ENCODE peak calls at places on chromosomes 2 and 18, in eight cellular contexts. F is colonic mucosa, T is right atrium auricular region, J is upper lobe of right lung, B is body of pancreas, U is GM23248, D is fibroblast of lung, G is mesenchymal stem cell. L is an unnamed sample.

GRCh38 chr18:62576858-62577512 is 54.2 kb downstream of the ZCCHC2 start:
- DNase-seq in F (no peak), T (no peak), J (no peak), B (no peak), U (no peak), D (no peak), G (no peak), L (no peak)

GRCh38 chr2:9720352-9721093 is 89.7 kb upstream of the YWHAQ start:
- DNase-seq in F (no peak), T (no peak), J (no peak), B (no peak), U (no peak), D (no peak), G (no peak), L (no peak)

GRCh38 chr2:195647302-195647701 is 9.7 kb upstream of the SLC39A10 start:
- DNase-seq in F (no peak), T (no peak), J (no peak), B (no peak), U (no peak), D (no peak), G (no peak), L (no peak)

GRCh38 chr2:196718796-196719564 is 79.5 kb downstream of the CCDC150 start:
- DNase-seq in F (no peak), T (peak), J (no peak), B (peak), U (peak), D (peak), G (peak), L (no peak)

GRCh38 chr18:11989174-11989573 is 7.9 kb downstream of the IMPA2 start:
- DNase-seq in F (peak), T (no peak), J (no peak), B (no peak), U (no peak), D (no peak), G (no peak), L (no peak)

GRCh38 chr2:154067124-154067523 is 195.4 kb downstream of the GALNT13 start:
- DNase-seq in F (no peak), T (no peak), J (no peak), B (no peak), U (no peak), D (no peak), G (no peak), L (no peak)

GRCh38 chr2:23497063-23497462 is 112.1 kb downstream of the KLHL29 start:
- DNase-seq in F (no peak), T (no peak), J (no peak), B (no peak), U (peak), D (peak), G (no peak), L (no peak)

GRCh38 chr18:74476154-74476553 is 19.0 kb upstream of the DIPK1C start:
- DNase-seq in F (no peak), T (no peak), J (no peak), B (no peak), U (peak), D (peak), G (peak), L (peak)

GRCh38 chr2:45458909-45459563 is 152.0 kb downstream of the SRBD1 start:
- DNase-seq in F (peak), T (peak), J (no peak), B (peak), U (peak), D (peak), G (peak), L (no peak)

GRCh38 chr2:135843671-135844070 is 6.7 kb upstream of the LCT start:
- DNase-seq in F (no peak), T (peak), J (no peak), B (no peak), U (peak), D (no peak), G (peak), L (no peak)

GRCh38 chr2:147659051-147659450 is 185.8 kb upstream of the ACVR2A start:
- DNase-seq in F (no peak), T (no peak), J (no peak), B (no peak), U (peak), D (peak), G (peak), L (no peak)

GRCh38 chr2:212595036-212595654 is 56.5 kb upstream of the ERBB4 start:
- DNase-seq in F (no peak), T (no peak), J (no peak), B (no peak), U (peak), D (peak), G (peak), L (no peak)

GRCh38 chr2:99275882-99276281 is 20.4 kb upstream of the LYG2 start:
- DNase-seq in F (no peak), T (no peak), J (no peak), B (no peak), U (no peak), D (no peak), G (no peak), L (no peak)

GRCh38 chr2:118851650-118852049 is 4.2 kb upstream of the EN1 start:
- DNase-seq in F (no peak), T (no peak), J (no peak), B (no peak), U (no peak), D (no peak), G (no peak), L (no peak)

GRCh38 chr2:19643117-19643518 is 258.7 kb downstream of the TTC32 start:
- DNase-seq in F (no peak), T (no peak), J (no peak), B (no peak), U (no peak), D (peak), G (peak), L (no peak)

GRCh38 chr2:39481611-39482010 is 44.5 kb upstream of the MAP4K3 start:
- DNase-seq in F (no peak), T (no peak), J (no peak), B (no peak), U (peak), D (peak), G (peak), L (no peak)

GRCh38 chr2:168365094-168365621 is 90.9 kb upstream of the CERS6 start:
- DNase-seq in F (no peak), T (no peak), J (no peak), B (no peak), U (no peak), D (peak), G (no peak), L (no peak)

GRCh38 chr2:213792045-213792444 is 507.8 kb downstream of the SPAG16 start:
- DNase-seq in F (no peak), T (no peak), J (no peak), B (no peak), U (no peak), D (no peak), G (no peak), L (no peak)

GRCh38 chr2:190759749-190760213 is 110.9 kb downstream of the NAB1 start:
- DNase-seq in F (no peak), T (no peak), J (no peak), B (no peak), U (peak), D (peak), G (peak), L (no peak)

GRCh38 chr2:113157108-113157896 is 16.5 kb upstream of the PSD4 start:
- DNase-seq in F (peak), T (peak), J (peak), B (peak), U (peak), D (peak), G (no peak), L (no peak)

GRCh38 chr18:26482567-26482966 is 65.8 kb downstream of the KCTD1 start:
- DNase-seq in F (no peak), T (peak), J (no peak), B (no peak), U (no peak), D (no peak), G (no peak), L (no peak)

GRCh38 chr2:164514491-164514890 is 106.8 kb downstream of the GRB14 start:
- DNase-seq in F (no peak), T (no peak), J (no peak), B (no peak), U (peak), D (no peak), G (peak), L (no peak)

GRCh38 chr2:46377666-46378560 is 80.7 kb downstream of the EPAS1 start:
- DNase-seq in F (no peak), T (no peak), J (no peak), B (no peak), U (no peak), D (no peak), G (no peak), L (no peak)

GRCh38 chr2:119338826-119339561 is 27.6 kb downstream of the C2orf76 start:
- DNase-seq in F (peak), T (no peak), J (peak), B (no peak), U (no peak), D (no peak), G (no peak), L (no peak)

GRCh38 chr2:112880696-112881095 is 30.3 kb upstream of the IL37 start:
- DNase-seq in F (no peak), T (no peak), J (no peak), B (no peak), U (no peak), D (no peak), G (peak), L (no peak)

GRCh38 chr2:207768168-207768890 is 1.4 kb downstream of the FZD5 start:
- DNase-seq in F (peak), T (no peak), J (peak), B (peak), U (peak), D (peak), G (peak), L (no peak)

GRCh38 chr2:196101325-196101981 is 32.8 kb upstream of the DNAH7 start:
- DNase-seq in F (no peak), T (no peak), J (no peak), B (no peak), U (peak), D (peak), G (peak), L (no peak)

GRCh38 chr2:84424152-84424551 is 34.9 kb downstream of the SUCLG1 start:
- DNase-seq in F (no peak), T (no peak), J (no peak), B (no peak), U (peak), D (peak), G (peak), L (no peak)

DNA sequence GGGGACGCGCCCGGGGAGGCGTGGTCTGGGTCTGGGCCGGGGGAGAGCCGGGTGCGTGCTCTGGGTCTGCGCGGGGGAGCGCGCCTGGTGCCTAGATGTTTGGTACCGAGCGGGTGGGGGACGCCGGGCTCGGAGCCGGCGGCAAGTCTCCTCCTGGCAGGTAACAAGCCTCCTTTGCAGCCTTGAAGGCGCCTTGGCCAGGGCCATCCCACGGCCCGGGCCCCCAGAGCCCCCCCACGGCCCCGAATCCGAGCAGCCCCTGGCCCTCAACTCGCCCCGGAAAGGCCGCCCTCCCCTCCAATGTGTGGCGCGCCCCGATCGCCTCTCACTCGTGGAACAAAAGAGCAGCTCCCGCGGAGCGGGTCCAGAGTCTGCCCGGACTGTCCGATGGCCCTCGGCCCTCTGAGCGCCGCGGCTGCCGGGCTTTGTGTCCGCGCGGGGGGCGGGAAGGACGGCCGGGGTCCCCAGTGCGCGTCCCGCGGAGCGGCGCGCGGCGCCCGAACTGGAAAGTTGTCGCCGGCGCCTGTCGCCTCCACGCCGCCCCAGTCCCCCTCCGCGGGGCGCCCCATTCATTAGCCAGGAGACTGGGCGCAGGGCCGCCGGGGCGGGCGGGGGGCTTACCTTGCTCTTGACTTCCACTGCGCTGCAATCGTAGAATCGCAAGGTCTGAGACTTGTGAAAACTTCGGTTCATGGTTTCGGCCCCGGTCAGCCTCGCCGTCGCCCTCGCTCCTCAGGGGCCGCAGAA is 485 bp downstream of the PARD6G start:
- DNase-seq in F (no peak), T (peak), J (peak), B (peak), U (peak), D (peak), G (peak), L (no peak)
- H3K27ac ChIP-seq in F (no peak), T (peak), J (no peak), B (no peak), U (no peak), D (no peak), G (no peak), L (no peak)

GRCh38 chr18:21363411-21363810 is 121.4 kb downstream of the GREB1L start:
- DNase-seq in F (no peak), T (no peak), J (no peak), B (no peak), U (no peak), D (no peak), G (no peak), L (no peak)

GRCh38 chr18:21362921-21363320 is 120.9 kb downstream of the GREB1L start:
- DNase-seq in F (no peak), T (no peak), J (no peak), B (no peak), U (peak), D (no peak), G (no peak), L (no peak)

GRCh38 chr18:21364471-21364870 is 122.4 kb downstream of the GREB1L start:
- DNase-seq in F (no peak), T (no peak), J (no peak), B (no peak), U (no peak), D (no peak), G (no peak), L (no peak)

GRCh38 chr18:21359746-21360145 is 117.7 kb downstream of the GREB1L start:
- DNase-seq in F (no peak), T (no peak), J (no peak), B (no peak), U (peak), D (no peak), G (no peak), L (no peak)

DNA sequence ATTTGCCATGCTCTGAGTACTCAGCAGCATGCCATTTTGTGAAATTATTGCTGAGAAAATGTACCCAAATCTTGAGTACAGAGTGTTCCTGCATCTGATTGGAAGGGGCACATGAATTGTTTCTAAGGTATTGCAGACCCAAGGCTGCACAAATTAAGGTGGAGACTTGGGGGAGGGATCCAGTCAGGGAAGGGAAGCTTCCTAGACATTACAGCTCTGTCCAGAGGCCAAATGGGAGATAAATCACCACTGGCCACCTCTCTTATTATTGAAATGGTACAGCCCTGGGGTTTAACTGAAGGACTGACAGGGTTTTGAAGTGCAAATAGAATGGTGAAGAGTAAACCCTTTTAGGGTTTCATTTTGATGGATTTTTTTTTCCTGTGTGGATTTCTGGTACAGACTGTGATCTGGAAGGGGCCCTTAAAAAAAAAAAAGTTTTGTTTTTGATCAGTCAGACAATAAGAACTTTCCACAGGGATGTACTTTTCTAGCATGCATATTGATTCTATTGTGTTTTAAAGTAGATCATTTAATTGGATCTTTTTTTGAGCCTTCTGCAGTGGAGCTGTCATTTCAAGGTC is 119.4 kb downstream of the GREB1L start:
- DNase-seq in F (no peak), T (no peak), J (no peak), B (no peak), U (peak), D (no peak), G (no peak), L (no peak)
- H3K27ac ChIP-seq in F (no peak), T (no peak), J (no peak), B (no peak), U (no peak), D (no peak), G (no peak), L (no peak)

GRCh38 chr2:55761526-55761925 is 67.9 kb upstream of the PNPT1 start:
- DNase-seq in F (no peak), T (no peak), J (no peak), B (no peak), U (peak), D (peak), G (peak), L (no peak)
- H3K27ac ChIP-seq in F (no peak), T (no peak), J (peak), B (no peak), U (peak), D (no peak), G (no peak), L (no peak)

DNA sequence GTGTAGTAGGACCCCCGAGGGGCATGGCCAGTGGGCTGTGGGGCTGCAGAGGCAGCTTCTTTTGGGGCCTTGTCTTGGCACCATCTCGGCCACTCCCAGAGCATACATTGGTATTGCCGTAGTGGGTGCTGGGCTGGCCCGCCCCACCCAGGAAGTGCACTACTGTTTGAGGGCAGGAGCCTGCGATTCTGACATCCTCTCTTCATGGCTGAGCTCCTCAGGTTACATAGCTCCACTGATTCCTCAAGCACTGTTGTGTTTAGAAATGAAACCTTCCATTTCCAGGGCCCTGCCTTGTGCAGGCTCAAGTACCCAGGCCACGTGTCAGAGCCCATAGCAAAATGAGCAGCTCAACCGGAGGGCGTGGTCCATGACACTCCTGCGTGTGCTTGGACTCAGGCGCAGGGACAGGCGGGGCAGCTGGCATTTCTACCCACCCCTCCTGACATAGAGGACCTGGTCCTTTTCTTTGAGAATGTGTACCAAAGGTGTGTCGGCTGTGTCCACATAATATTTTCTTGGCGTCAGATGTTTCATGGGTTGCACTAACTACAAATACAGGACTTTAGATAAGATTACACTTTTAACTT is 67.9 kb downstream of the DGKD start:
- DNase-seq in F (peak), T (peak), J (peak), B (peak), U (no peak), D (no peak), G (no peak), L (no peak)
- H3K27ac ChIP-seq in F (peak), T (peak), J (peak), B (no peak), U (no peak), D (no peak), G (no peak), L (no peak)

DNA sequence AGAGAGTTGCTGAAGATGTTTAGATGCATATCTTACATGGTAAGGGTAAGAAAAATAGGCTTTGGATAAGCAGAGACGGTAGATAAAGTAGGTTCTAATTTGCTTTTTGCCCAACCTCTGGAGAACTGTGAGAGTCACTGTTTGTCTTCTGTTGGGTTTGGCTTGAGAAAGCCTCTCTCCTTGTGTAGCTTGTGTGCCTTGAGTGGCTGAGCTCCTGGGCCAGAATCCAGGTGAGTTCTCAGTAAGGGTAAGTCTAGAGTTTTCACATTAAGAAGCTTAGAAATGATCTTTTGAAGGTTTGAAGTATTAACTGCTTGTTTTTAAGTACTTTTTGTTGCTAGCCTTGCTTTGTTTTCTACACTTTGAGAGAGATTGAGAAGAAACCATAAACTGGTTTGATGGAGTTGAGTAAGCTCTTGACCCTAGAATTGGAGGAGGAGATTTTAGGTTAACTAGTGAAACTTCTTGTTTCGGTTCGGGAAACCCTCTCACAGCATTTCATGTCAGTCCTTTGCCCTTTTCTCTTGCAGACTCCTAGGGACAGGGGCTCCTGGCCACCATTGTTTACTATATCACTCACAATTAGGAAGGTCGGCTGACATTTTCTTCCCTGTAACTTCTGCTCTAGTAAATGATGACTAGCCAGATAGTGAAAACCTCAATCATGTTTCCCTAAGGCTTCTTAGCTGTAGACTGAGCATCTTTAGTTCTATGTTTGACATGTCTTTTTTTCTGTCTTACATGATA is 26.0 kb downstream of the MAP4K4 start:
- DNase-seq in F (no peak), T (no peak), J (no peak), B (no peak), U (no peak), D (no peak), G (no peak), L (no peak)
- H3K27ac ChIP-seq in F (no peak), T (no peak), J (peak), B (no peak), U (no peak), D (no peak), G (no peak), L (peak)

DNA sequence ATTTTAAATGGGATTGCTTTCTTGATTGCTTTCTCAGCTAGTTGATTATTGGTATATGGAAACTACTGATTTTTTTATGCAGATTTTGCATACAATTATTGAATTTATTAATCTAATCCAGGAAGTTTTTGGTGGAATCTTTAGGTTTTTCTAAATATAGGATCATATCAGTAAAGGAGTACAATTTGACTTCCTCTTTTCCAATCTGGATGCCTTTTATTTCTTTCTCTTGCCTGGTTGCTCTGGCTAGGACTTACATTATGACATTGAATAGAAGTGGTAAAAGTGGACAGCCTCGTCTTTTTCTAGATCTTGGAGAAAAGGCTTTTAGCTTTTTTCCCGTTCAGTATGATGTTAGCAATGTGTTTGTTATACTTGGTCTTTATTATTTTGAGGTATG is 51.3 kb downstream of the OTX1 start:
- DNase-seq in F (no peak), T (no peak), J (no peak), B (no peak), U (no peak), D (no peak), G (no peak), L (no peak)
- H3K27ac ChIP-seq in F (no peak), T (no peak), J (no peak), B (no peak), U (no peak), D (no peak), G (no peak), L (no peak)